ENCODE peak calls at places on chromosomes 1 and 21, in ten cellular contexts. E, Z, W, C, P, S, A, R, J and T are unnamed samples.

GRCh38 chr1:154353460-154353904 is 28.2 kb downstream of the ATP8B2 start:
- DNase-seq in E (peak; percentile 80), Z (no peak), W (no peak), C (peak; percentile 48), P (peak; percentile 69), S (peak; percentile 66), A (peak; percentile 49), R (peak; percentile 76), J (no peak), T (peak; percentile 59)

GRCh38 chr1:116537439-116537838 is 33.4 kb downstream of the CD58 start:
- DNase-seq in E (peak; percentile 11), Z (no peak), W (no peak), C (no peak), P (no peak), S (peak; percentile 5), A (peak; percentile 14), R (no peak), J (no peak), T (peak; percentile 33)

GRCh38 chr1:109242387-109242786 is 7.0 kb upstream of the CELSR2 start:
- DNase-seq in E (peak; percentile 72), Z (no peak), W (no peak), C (no peak), P (peak; percentile 47), S (peak; percentile 60), A (no peak), R (no peak), J (no peak), T (peak; percentile 47)

GRCh38 chr1:53681647-53682368 is 57.2 kb downstream of the GLIS1 start:
- DNase-seq in E (peak; percentile 34), Z (no peak), W (peak; percentile 59), C (peak; percentile 32), P (peak; percentile 36), S (peak; percentile 49), A (peak; percentile 36), R (peak; percentile 81), J (no peak), T (no peak)

GRCh38 chr1:21663251-21663950 is 5.8 kb downstream of the RAP1GAP start:
- DNase-seq in E (no peak), Z (no peak), W (peak; percentile 44), C (no peak), P (no peak), S (no peak), A (no peak), R (no peak), J (no peak), T (no peak)

GRCh38 chr1:193448682-193449461 is 262.5 kb upstream of the B3GALT2 start:
- DNase-seq in E (no peak), Z (no peak), W (no peak), C (no peak), P (no peak), S (no peak), A (no peak), R (peak; percentile 81), J (no peak), T (no peak)

GRCh38 chr21:46195595-46196195 is 11.4 kb upstream of the SPATC1L start:
- DNase-seq in E (no peak), Z (no peak), W (no peak), C (no peak), P (no peak), S (no peak), A (no peak), R (no peak), J (no peak), T (no peak)

GRCh38 chr1:246790364-246790763 is 66.2 kb downstream of the SCCPDH start:
- DNase-seq in E (no peak), Z (no peak), W (no peak), C (no peak), P (no peak), S (no peak), A (no peak), R (no peak), J (no peak), T (no peak)

GRCh38 chr1:40038693-40039092 is 1.8 kb upstream of the CAP1 start:
- DNase-seq in E (no peak), Z (no peak), W (no peak), C (no peak), P (no peak), S (no peak), A (no peak), R (no peak), J (no peak), T (no peak)

GRCh38 chr21:44438531-44439210 is 16.6 kb upstream of the LRRC3 start:
- DNase-seq in E (no peak), Z (no peak), W (peak; percentile 34), C (no peak), P (no peak), S (no peak), A (no peak), R (no peak), J (no peak), T (no peak)

GRCh38 chr1:7265771-7266371 is 480.6 kb downstream of the CAMTA1 start:
- DNase-seq in E (peak; percentile 41), Z (no peak), W (peak; percentile 69), C (peak; percentile 28), P (peak; percentile 60), S (peak; percentile 34), A (peak; percentile 96), R (no peak), J (no peak), T (peak; percentile 59)

GRCh38 chr1:26863677-26864060 is 720 bp downstream of the SFN start:
- DNase-seq in E (no peak), Z (no peak), W (no peak), C (no peak), P (no peak), S (no peak), A (no peak), R (no peak), J (no peak), T (no peak)

DNA sequence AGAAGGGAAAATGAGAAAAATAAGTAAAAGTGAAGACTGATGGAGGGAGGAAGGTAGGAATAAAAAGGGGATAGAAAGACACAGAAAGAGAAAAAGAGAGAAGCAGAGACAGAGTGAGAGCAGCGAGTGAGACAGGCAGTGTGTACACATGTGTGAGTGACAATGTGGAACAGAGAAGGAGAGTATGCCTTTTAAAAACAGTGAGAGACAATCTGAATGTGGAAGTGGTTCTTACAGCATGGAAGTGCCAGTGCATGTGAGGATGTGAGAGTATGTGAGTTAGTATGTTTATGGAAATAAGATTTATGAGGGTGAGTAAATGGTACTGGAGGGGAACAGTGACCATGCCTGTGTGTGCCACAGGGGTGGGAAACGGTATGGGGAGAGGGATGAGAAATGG is 1.2 kb downstream of the NEGR1 start:
- DNase-seq in E (no peak), Z (no peak), W (no peak), C (no peak), P (no peak), S (no peak), A (no peak), R (no peak), J (no peak), T (peak; percentile 23)
- H3K4me3 ChIP-seq in E (peak overlapping the region; percentile 62), Z (peak overlapping the region; percentile 77), W (no peak overlapping the region), C (no peak overlapping the region), P (no peak overlapping the region), S (no peak overlapping the region), A (no peak overlapping the region), R (no peak overlapping the region), J (peak overlapping the region; percentile 95), T (peak overlapping the region; percentile 85)

DNA sequence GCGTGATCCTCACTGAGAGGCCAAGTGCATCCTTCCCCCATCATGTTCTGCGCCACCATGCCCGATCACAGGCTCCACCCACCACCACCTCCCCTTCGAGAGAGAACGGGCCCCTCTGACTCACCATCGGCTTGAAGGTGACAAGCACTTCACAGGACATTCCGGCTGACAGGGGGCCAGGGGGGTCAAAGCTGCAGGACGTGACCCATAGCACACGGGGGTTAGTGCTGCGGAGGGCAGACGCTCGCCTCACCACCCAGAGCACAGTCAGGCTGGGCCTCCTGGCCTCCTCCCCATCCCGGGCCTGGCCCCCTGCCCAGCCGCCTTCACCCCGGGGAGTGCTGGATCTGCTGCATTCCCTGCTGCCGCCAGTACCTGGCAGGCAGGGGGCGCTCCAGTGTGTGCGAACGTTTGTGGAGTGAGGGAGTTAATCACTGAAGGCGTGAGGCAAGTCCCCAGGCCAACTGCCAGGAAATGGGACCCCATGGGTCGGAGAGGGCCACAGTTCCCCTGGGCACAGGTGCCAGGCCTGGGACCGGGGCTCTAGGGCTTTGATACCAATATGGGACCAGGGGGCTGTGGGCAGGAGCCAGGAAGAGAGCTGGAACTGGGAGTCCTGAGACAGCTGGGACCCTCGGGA is 40.9 kb upstream of the TMEM52 start:
- DNase-seq in E (peak; percentile 87), Z (no peak), W (peak; percentile 87), C (peak; percentile 87), P (peak; percentile 80), S (peak; percentile 91), A (peak; percentile 78), R (peak; percentile 50), J (no peak), T (peak; percentile 43)
- TF ChIP-seq CTCF in E (peak; percentile 79), Z (peak; percentile 35), W (peak; percentile 73), C (peak; percentile 34), P (peak; percentile 76), S (peak; percentile 89), A (peak; percentile 75), R (peak; percentile 74), J (peak; percentile 39), T (peak; percentile 63)

DNA sequence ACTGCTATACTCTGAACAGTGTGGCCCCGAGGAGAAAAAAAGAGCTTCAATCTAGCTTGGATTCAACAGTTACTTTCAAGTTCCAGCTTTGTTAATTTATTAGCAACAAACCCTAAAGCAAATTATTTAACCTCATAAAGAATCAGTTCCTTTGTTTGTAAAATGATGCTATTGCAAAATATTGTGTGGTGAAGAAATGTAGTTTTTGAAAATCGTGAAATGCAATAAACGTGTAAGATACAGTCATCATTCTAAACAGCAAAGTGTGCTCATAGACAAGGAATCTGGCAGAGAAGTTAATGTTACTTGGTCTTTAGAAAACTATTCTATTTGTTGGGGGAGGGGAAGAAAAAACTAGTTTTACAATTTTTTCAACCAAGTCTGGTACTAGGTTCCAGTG is 297.6 kb upstream of the ADGRL4 start:
- DNase-seq in E (peak; percentile 52), Z (no peak), W (no peak), C (no peak), P (no peak), S (peak; percentile 47), A (no peak), R (no peak), J (no peak), T (peak; percentile 68)
- H3K4me3 ChIP-seq in E (no peak overlapping the region), Z (no peak overlapping the region), W (no peak overlapping the region), C (no peak overlapping the region), P (no peak overlapping the region), S (no peak overlapping the region), A (no peak overlapping the region), R (no peak overlapping the region), J (no peak overlapping the region), T (no peak overlapping the region)

DNA sequence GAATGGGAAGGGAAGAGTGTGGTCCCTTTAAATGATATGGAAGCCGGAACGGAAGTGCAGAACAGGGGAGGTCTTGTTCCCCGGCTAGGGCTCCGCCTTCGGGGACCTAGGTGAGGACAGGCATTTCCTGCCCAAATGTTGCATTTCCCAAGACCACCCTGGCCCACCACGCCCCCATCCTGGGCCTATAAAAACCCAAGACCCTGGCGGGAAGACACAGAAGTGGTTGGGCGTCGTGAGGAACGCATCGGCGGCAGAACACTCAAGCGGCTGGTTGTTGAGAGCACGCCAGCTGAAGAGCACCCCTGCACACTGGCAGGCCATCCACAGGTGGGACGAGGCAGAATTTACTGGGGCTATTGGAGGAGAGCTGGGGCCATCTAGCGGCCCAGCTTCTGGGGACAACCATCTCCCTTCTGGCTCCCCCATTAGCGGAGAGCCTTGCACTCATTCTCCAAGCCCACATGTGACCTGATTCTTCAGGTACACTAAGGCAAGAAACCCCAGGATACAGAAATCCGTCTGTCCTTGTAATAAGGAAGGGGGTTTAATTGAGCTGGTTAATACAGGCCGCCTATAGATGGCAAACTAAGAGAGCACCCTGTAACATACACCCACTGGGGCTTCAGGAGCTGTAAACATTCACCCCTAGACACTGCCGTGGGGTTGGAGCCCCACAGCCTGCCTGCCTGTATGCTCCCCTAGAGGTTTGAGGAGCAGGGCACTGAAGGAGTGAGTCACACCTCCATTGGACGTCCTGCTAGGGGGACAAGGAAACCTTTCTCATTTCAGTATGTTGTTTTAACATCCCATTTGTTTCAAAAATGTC is 1327.9 kb downstream of the BRINP3 start:
- DNase-seq in E (no peak), Z (no peak), W (peak; percentile 22), C (no peak), P (no peak), S (no peak), A (peak; percentile 80), R (no peak), J (no peak), T (no peak)
- TF ChIP-seq CTCF in E (no peak), Z (no peak), W (no peak), C (no peak), P (no peak), S (no peak), A (peak; percentile 27), R (no peak), J (no peak), T (no peak)